ENCODE peak calls at places on chromosomes 5 and 9, in seven cellular contexts. G is hepatocyte, N is iPS DF 6.9, F is stomach, I is adrenal gland, V is cardiac muscle cell, Y is ovary. R is an unnamed sample.
A peak's percentile ranks its signal among the peaks of the same experiment; 100 is the strongest.

GRCh38 chr5:144390133-144390532 is 219.5 kb downstream of the KCTD16 start:
- DNase-seq in G (peak; percentile 37), N (no peak), F (peak; percentile 26), I (no peak), V (peak; percentile 1), Y (no peak), R (no peak)

GRCh38 chr5:150214289-150214688 is 24.4 kb downstream of the SLC6A7 start:
- DNase-seq in G (no peak), N (no peak), F (no peak), I (no peak), V (peak; percentile 27), Y (no peak), R (no peak)

GRCh38 chr5:18954239-18954638 is 1033.8 kb downstream of the CDH18 start:
- DNase-seq in G (no peak), N (no peak), F (no peak), I (no peak), V (no peak), Y (no peak), R (no peak)

GRCh38 chr9:116656535-116656934 is 30.6 kb upstream of the TRIM32 start:
- DNase-seq in G (no peak), N (no peak), F (no peak), I (no peak), V (no peak), Y (no peak), R (no peak)

GRCh38 chr5:4116834-4117233 is 521.2 kb downstream of the IRX1 start:
- DNase-seq in G (no peak), N (no peak), F (no peak), I (no peak), V (peak; percentile 21), Y (no peak), R (no peak)

GRCh38 chr5:112933105-112933504 is 11.1 kb upstream of the REEP5 start:
- DNase-seq in G (no peak), N (no peak), F (no peak), I (no peak), V (no peak), Y (no peak), R (no peak)

GRCh38 chr9:113844466-113844865 is 31.6 kb upstream of the ZNF618 start:
- DNase-seq in G (no peak), N (no peak), F (no peak), I (no peak), V (no peak), Y (no peak), R (no peak)

GRCh38 chr9:102631559-102631958 is 363.6 kb upstream of the CYLC2 start:
- DNase-seq in G (no peak), N (no peak), F (no peak), I (no peak), V (no peak), Y (no peak), R (no peak)

GRCh38 chr9:70563437-70564204 is 149.2 kb upstream of the KLF9 start:
- DNase-seq in G (no peak), N (no peak), F (no peak), I (peak; percentile 22), V (peak; percentile 82), Y (no peak), R (no peak)

GRCh38 chr9:4832786-4833579 is 40.2 kb downstream of the RCL1 start:
- DNase-seq in G (peak; percentile 53), N (no peak), F (no peak), I (peak; percentile 38), V (peak; percentile 92), Y (no peak), R (no peak)

GRCh38 chr5:59061377-59061776 is 478.5 kb downstream of the RAB3C start:
- DNase-seq in G (peak; percentile 38), N (no peak), F (no peak), I (no peak), V (no peak), Y (no peak), R (no peak)

GRCh38 chr9:138009456-138010273 is 132.1 kb downstream of the CACNA1B start:
- DNase-seq in G (no peak), N (no peak), F (peak; percentile 20), I (no peak), V (no peak), Y (peak; percentile 16), R (peak; percentile 19)

GRCh38 chr9:85514256-85514655 is 227.5 kb downstream of the AGTPBP1 start:
- DNase-seq in G (no peak), N (no peak), F (no peak), I (no peak), V (no peak), Y (no peak), R (no peak)

GRCh38 chr5:168328804-168329203 is 37.4 kb downstream of the WWC1 start:
- DNase-seq in G (peak; percentile 75), N (no peak), F (peak; percentile 53), I (no peak), V (no peak), Y (no peak), R (peak; percentile 62)

GRCh38 chr9:135516132-135516860 is 4.9 kb upstream of the LCN1 start:
- DNase-seq in G (no peak), N (no peak), F (peak; percentile 9), I (peak; percentile 8), V (no peak), Y (no peak), R (no peak)

GRCh38 chr9:92954078-92954861 is 6.9 kb downstream of the FGD3 start:
- DNase-seq in G (no peak), N (no peak), F (peak; percentile 71), I (peak; percentile 53), V (peak; percentile 15), Y (no peak), R (peak; percentile 65)

GRCh38 chr5:66653380-66653779 is 57.2 kb downstream of the MAST4 start:
- DNase-seq in G (peak; percentile 6), N (no peak), F (no peak), I (peak; percentile 92), V (peak; percentile 56), Y (no peak), R (no peak)

GRCh38 chr5:73997936-73998335 is 371.9 kb downstream of the ARHGEF28 start:
- DNase-seq in G (no peak), N (no peak), F (no peak), I (no peak), V (no peak), Y (no peak), R (no peak)

GRCh38 chr9:71303351-71303750 is 181.9 kb upstream of the TRPM3 start:
- DNase-seq in G (no peak), N (no peak), F (no peak), I (no peak), V (peak; percentile 46), Y (no peak), R (no peak)

GRCh38 chr5:13740471-13740870 is 204.0 kb downstream of the DNAH5 start:
- DNase-seq in G (no peak), N (no peak), F (no peak), I (no peak), V (no peak), Y (no peak), R (no peak)

GRCh38 chr9:100099722-100100042 is 639 bp downstream of the INVS start:
- DNase-seq in G (peak; percentile 57), N (no peak), F (no peak), I (no peak), V (no peak), Y (peak; percentile 47), R (peak; percentile 54)

GRCh38 chr5:109767997-109768396 is 78.3 kb downstream of the MAN2A1 start:
- DNase-seq in G (no peak), N (no peak), F (no peak), I (no peak), V (no peak), Y (no peak), R (no peak)
- H3K36me3 ChIP-seq in G (no peaks in the 10 kb centered on the region), N (peaks cover 2% of the 10 kb centered on the region), F (peaks cover 53% of the 10 kb centered on the region), I (peaks cover 26% of the 10 kb centered on the region), V (no peaks in the 10 kb centered on the region), Y (no peaks in the 10 kb centered on the region), R (peaks cover 7% of the 10 kb centered on the region)

DNA sequence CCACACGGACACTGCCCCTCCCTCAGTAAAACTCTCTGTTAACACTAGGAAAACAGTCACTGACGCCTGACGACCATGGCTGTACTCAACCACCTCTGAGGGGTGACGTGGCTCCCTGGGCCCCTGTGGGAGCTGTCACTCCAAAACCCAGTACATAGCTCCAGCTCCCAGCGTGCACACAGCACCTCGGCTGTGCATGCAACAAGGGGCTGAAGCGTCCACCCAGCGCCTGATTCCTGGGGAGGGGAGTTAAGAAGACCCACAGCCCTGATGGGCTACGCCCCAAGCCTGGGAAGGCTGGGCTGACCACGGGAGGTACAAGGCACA is 36.3 kb downstream of the SLC12A7 start:
- DNase-seq in G (no peak), N (no peak), F (no peak), I (no peak), V (no peak), Y (no peak), R (no peak)
- H3K4me1 ChIP-seq in G (no peaks in the 10 kb centered on the region), N (no peaks in the 10 kb centered on the region), F (no peaks in the 10 kb centered on the region), I (no peaks in the 10 kb centered on the region), V (no peaks in the 10 kb centered on the region), Y (no peaks in the 10 kb centered on the region), R (no peaks in the 10 kb centered on the region)

DNA sequence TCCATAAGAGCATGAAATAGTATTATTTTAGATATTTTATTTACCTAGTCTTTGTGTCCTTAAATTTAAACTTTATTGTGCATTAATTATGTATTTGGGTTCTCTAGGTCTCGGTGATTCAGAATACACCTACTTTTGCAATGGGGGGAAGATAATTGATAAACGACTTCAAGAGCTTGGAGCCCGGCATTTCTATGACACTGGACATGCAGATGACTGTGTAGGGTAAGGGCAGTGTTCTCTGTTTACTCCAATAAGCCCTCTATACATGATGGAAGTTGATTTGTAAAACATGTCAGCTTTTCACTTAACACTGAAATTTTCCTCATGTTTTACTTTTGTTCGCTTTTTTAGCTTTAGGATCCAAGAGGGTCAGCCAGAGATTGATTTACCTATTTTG is 6.2 kb downstream of the MTRR start:
- DNase-seq in G (no peak), N (no peak), F (no peak), I (no peak), V (no peak), Y (no peak), R (no peak)
- H3K36me3 ChIP-seq in G (peaks cover 3% of the 10 kb centered on the region), N (peaks cover 12% of the 10 kb centered on the region), F (peaks cover 46% of the 10 kb centered on the region), I (peaks cover 31% of the 10 kb centered on the region), V (peaks cover 30% of the 10 kb centered on the region), Y (no peaks in the 10 kb centered on the region), R (peaks cover 11% of the 10 kb centered on the region)

GRCh38 chr9:125510980-125511379 is 196.0 kb downstream of the MAPKAP1 start:
- DNase-seq in G (no peak), N (no peak), F (no peak), I (no peak), V (no peak), Y (no peak), R (no peak)

GRCh38 chr9:125507247-125507646 is 199.8 kb downstream of the MAPKAP1 start:
- DNase-seq in G (no peak), N (no peak), F (no peak), I (no peak), V (no peak), Y (no peak), R (no peak)

GRCh38 chr9:125509476-125509875 is 197.5 kb downstream of the MAPKAP1 start:
- DNase-seq in G (no peak), N (no peak), F (no peak), I (no peak), V (peak; percentile 66), Y (no peak), R (no peak)

GRCh38 chr9:125506045-125506444 is 201.0 kb downstream of the MAPKAP1 start:
- DNase-seq in G (no peak), N (no peak), F (no peak), I (no peak), V (peak; percentile 11), Y (no peak), R (no peak)

DNA sequence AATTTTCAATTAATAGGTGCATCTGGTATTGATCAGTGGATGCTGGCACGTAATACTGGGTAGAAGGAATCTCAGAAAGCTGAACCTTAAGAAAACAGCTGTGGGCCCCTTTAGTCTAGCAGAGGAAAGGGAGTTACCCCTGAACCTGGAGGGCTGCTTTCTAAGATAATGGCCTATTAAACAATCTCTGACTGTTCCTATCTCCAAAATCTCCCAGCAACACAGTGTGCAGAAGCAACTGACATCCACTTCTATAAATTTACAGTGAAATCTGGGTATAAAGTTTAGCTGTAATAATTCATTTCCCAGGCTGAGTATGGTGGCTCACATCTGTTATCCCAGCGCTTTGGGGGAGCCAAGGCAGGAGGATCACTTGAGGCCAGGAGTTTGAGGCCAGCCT is 198.7 kb downstream of the MAPKAP1 start:
- DNase-seq in G (no peak), N (no peak), F (no peak), I (no peak), V (no peak), Y (no peak), R (no peak)
- H3K4me1 ChIP-seq in G (peaks cover 9% of the 10 kb centered on the region), N (no peaks in the 10 kb centered on the region), F (peaks cover 24% of the 10 kb centered on the region), I (peaks cover 7% of the 10 kb centered on the region), V (peaks cover 47% of the 10 kb centered on the region), Y (peaks cover 13% of the 10 kb centered on the region), R (peaks cover 2% of the 10 kb centered on the region)